ENCODE peak calls at places on chromosomes 3 and 15, in five cellular contexts. N is amniotic stem cell; P is activated naive CD4-positive, alpha-beta T cell treated with anti-CD3 and anti-CD28 coated beads, Interleukin-2, amount 50 U/mL, for 16 hours; D is AML-193; C is activated CD4-positive, alpha-beta T cell treated with anti-CD3 and anti-CD28 coated beads for 1 hour. S is an unnamed sample.

GRCh38 chr15:92391640-92392039 is 2.0 kb upstream of the ST8SIA2 start:
- DNase-seq in N (no peak), P (no peak), D (no peak), C (no peak), S (no peak)

GRCh38 chr3:161266731-161267150 is 45.6 kb downstream of the NMD3 start:
- DNase-seq in N (no peak), P (no peak), D (no peak), C (no peak), S (no peak)

GRCh38 chr3:185657211-185657610 is 71.1 kb downstream of the SENP2 start:
- DNase-seq in N (no peak), P (no peak), D (no peak), C (no peak), S (no peak)

GRCh38 chr15:64050281-64051092 is 4.2 kb upstream of the DAPK2 start:
- DNase-seq in N (no peak), P (no peak), D (no peak), C (no peak), S (no peak)

GRCh38 chr15:39455502-39455991 is 125.3 kb upstream of the THBS1 start:
- DNase-seq in N (peak; percentile 75), P (no peak), D (no peak), C (no peak), S (no peak)

GRCh38 chr15:68567345-68567744 is 11.4 kb upstream of the CORO2B start:
- DNase-seq in N (no peak), P (no peak), D (no peak), C (no peak), S (no peak)

GRCh38 chr15:28955686-28956421 is 70.1 kb downstream of the APBA2 start:
- DNase-seq in N (no peak), P (no peak), D (peak; percentile 4), C (no peak), S (no peak)

GRCh38 chr3:101676219-101676764 is 640 bp downstream of the ZBTB11 start:
- DNase-seq in N (no peak), P (peak; percentile 97), D (no peak), C (peak; percentile 89), S (no peak)

GRCh38 chr3:105274958-105275357 is 91.8 kb upstream of the ALCAM start:
- DNase-seq in N (peak; percentile 64), P (no peak), D (no peak), C (no peak), S (no peak)

GRCh38 chr3:182451871-182452270 is 341.4 kb upstream of the ATP11B start:
- DNase-seq in N (no peak), P (no peak), D (no peak), C (no peak), S (no peak)

GRCh38 chr3:181006541-181006940 is 17.0 kb upstream of the DNAJC19 start:
- DNase-seq in N (no peak), P (no peak), D (no peak), C (no peak), S (no peak)

GRCh38 chr3:159263750-159264561 is 462.1 kb downstream of the MFSD1 start:
- DNase-seq in N (peak; percentile 28), P (no peak), D (peak; percentile 51), C (no peak), S (no peak)

GRCh38 chr3:53140575-53141467 is 10.6 kb upstream of the RFT1 start:
- DNase-seq in N (no peak), P (no peak), D (peak; percentile 97), C (no peak), S (no peak)

GRCh38 chr15:57334257-57334656 is 42.0 kb upstream of the CGNL1 start:
- DNase-seq in N (no peak), P (no peak), D (no peak), C (no peak), S (no peak)

GRCh38 chr3:171415070-171415469 is 45.1 kb downstream of the TNIK start:
- DNase-seq in N (no peak), P (no peak), D (no peak), C (no peak), S (no peak)

GRCh38 chr15:45664451-45664850 is 29.6 kb downstream of the SQOR start:
- DNase-seq in N (no peak), P (no peak), D (no peak), C (no peak), S (no peak)

GRCh38 chr15:89203705-89204273 is 17.6 kb downstream of the RLBP1 start:
- DNase-seq in N (no peak), P (no peak), D (no peak), C (no peak), S (peak; percentile 8)

GRCh38 chr3:31495971-31496370 is 36.8 kb upstream of the STT3B start:
- DNase-seq in N (no peak), P (no peak), D (no peak), C (no peak), S (no peak)